ENCODE peak calls at places on chromosomes 5 and 9, in four cellular contexts. H is epithelial cell of esophagus, G is ovary, Z is AG04449. M is an unnamed sample.
A peak's percentile ranks its signal among the peaks of the same experiment; 100 is the strongest.

GRCh38 chr5:57033103-57033502 is 81.2 kb upstream of the MIER3 start:
- DNase-seq in H (peak; percentile 87), G (no peak), Z (no peak), M (no peak)

GRCh38 chr5:154542000-154542399 is 64.0 kb upstream of the HAND1 start:
- DNase-seq in H (no peak), G (no peak), Z (no peak), M (no peak)

GRCh38 chr5:154397652-154398406 is 48.0 kb upstream of the SAP30L start:
- DNase-seq in H (no peak), G (no peak), Z (no peak), M (no peak)

GRCh38 chr5:36915653-36916052 is 39.1 kb downstream of the NIPBL start:
- DNase-seq in H (no peak), G (no peak), Z (no peak), M (no peak)

GRCh38 chr5:80035839-80036238 is 691 bp downstream of the THBS4 start:
- DNase-seq in H (no peak), G (no peak), Z (no peak), M (no peak)

GRCh38 chr5:7080501-7080900 is 315.4 kb upstream of the ADCY2 start:
- DNase-seq in H (no peak), G (no peak), Z (no peak), M (no peak)

GRCh38 chr9:87547665-87548064 is 50.0 kb downstream of the DAPK1 start:
- DNase-seq in H (peak; percentile 58), G (no peak), Z (no peak), M (no peak)

GRCh38 chr5:94544031-94544650 is 74.3 kb downstream of the KIAA0825 start:
- DNase-seq in H (peak; percentile 28), G (no peak), Z (no peak), M (no peak)

GRCh38 chr5:111668713-111669112 is 88.3 kb downstream of the NREP start:
- DNase-seq in H (peak; percentile 88), G (no peak), Z (peak; percentile 7), M (no peak)

GRCh38 chr5:169265888-169266287 is 35.1 kb downstream of the SLIT3 start:
- DNase-seq in H (peak; percentile 21), G (no peak), Z (no peak), M (no peak)

GRCh38 chr5:12292610-12293204 is 388.5 kb upstream of the CTNND2 start:
- DNase-seq in H (peak; percentile 70), G (no peak), Z (no peak), M (no peak)

GRCh38 chr9:135087489-135087791 is at the start of gene OLFM1:
- DNase-seq in H (peak; percentile 11), G (peak; percentile 79), Z (no peak), M (no peak)

GRCh38 chr9:122835313-122835731 is 6.9 kb upstream of the PDCL start:
- DNase-seq in H (no peak), G (no peak), Z (no peak), M (no peak)

GRCh38 chr9:34599546-34599945 is 10.0 kb upstream of the CNTFR start:
- DNase-seq in H (no peak), G (no peak), Z (no peak), M (no peak)

GRCh38 chr9:130934702-130935659 is 4.1 kb downstream of the FIBCD1 start:
- DNase-seq in H (peak; percentile 42), G (no peak), Z (no peak), M (no peak)

GRCh38 chr5:58114324-58114723 is 345.6 kb downstream of the PLK2 start:
- DNase-seq in H (peak; percentile 89), G (no peak), Z (no peak), M (no peak)

GRCh38 chr5:53246042-53246836 is 136.7 kb upstream of the MOCS2 start:
- DNase-seq in H (peak; percentile 88), G (no peak), Z (peak; percentile 86), M (no peak)

GRCh38 chr9:79577969-79578723 is 6.4 kb downstream of the TLE4 start:
- DNase-seq in H (no peak), G (no peak), Z (no peak), M (no peak)

GRCh38 chr5:154858972-154859950 is 834 bp downstream of the CNOT8 start:
- DNase-seq in H (peak; percentile 21), G (no peak), Z (no peak), M (no peak)

GRCh38 chr5:56112526-56113121 is 117.9 kb upstream of the IL6ST start:
- DNase-seq in H (peak; percentile 90), G (peak; percentile 29), Z (no peak), M (no peak)

GRCh38 chr5:60801406-60802090 is 42.5 kb downstream of the ELOVL7 start:
- DNase-seq in H (no peak), G (no peak), Z (no peak), M (no peak)

GRCh38 chr5:87127956-87128687 is 139.6 kb upstream of the RASA1 start:
- DNase-seq in H (peak; percentile 75), G (no peak), Z (no peak), M (no peak)

GRCh38 chr5:6632324-6632930 is 417 bp downstream of the NSUN2 start:
- DNase-seq in H (peak; percentile 52), G (no peak), Z (no peak), M (no peak)

GRCh38 chr9:15295761-15296405 is 11.1 kb downstream of the TTC39B start:
- DNase-seq in H (peak; percentile 22), G (no peak), Z (no peak), M (peak; percentile 56)

GRCh38 chr5:169161022-169161680 is 139.8 kb downstream of the SLIT3 start:
- DNase-seq in H (peak; percentile 28), G (peak; percentile 71), Z (peak; percentile 85), M (no peak)

GRCh38 chr5:155772009-155772662 is 554.8 kb upstream of the SGCD start:
- DNase-seq in H (no peak), G (no peak), Z (no peak), M (no peak)

GRCh38 chr9:127853312-127854168 is 918 bp downstream of the ENG start:
- DNase-seq in H (no peak), G (no peak), Z (no peak), M (no peak)

GRCh38 chr5:68378204-68378830 is 162.8 kb downstream of the PIK3R1 start:
- DNase-seq in H (no peak), G (no peak), Z (no peak), M (no peak)

GRCh38 chr5:9069650-9070049 is 476.2 kb downstream of the SEMA5A start:
- DNase-seq in H (no peak), G (no peak), Z (peak; percentile 68), M (no peak)

GRCh38 chr9:95077053-95077765 is 240.3 kb downstream of the FANCC start:
- DNase-seq in H (no peak), G (peak; percentile 14), Z (no peak), M (no peak)

GRCh38 chr9:123637596-123637939 is 281.6 kb downstream of the CRB2 start:
- DNase-seq in H (no peak), G (no peak), Z (peak; percentile 31), M (no peak)

GRCh38 chr5:175195698-175196656 is 248.0 kb downstream of the DRD1 start:
- DNase-seq in H (no peak), G (no peak), Z (no peak), M (no peak)

GRCh38 chr5:140391312-140391711 is 10.3 kb upstream of the ANKHD1 start:
- DNase-seq in H (no peak), G (no peak), Z (no peak), M (no peak)

GRCh38 chr9:77820293-77820954 is 172.3 kb upstream of the GNA14 start:
- DNase-seq in H (peak; percentile 62), G (no peak), Z (no peak), M (no peak)

GRCh38 chr5:119166026-119166425 is 95.1 kb downstream of the DMXL1 start:
- DNase-seq in H (no peak), G (no peak), Z (no peak), M (no peak)

GRCh38 chr9:21968331-21969010 is 25.7 kb downstream of the CDKN2A start:
- DNase-seq in H (peak; percentile 45), G (no peak), Z (no peak), M (no peak)

GRCh38 chr9:21972361-21972760 is 21.8 kb downstream of the CDKN2A start:
- DNase-seq in H (no peak), G (no peak), Z (no peak), M (no peak)

GRCh38 chr9:21969011-21969935 is 24.9 kb downstream of the CDKN2A start:
- DNase-seq in H (no peak), G (no peak), Z (no peak), M (no peak)

GRCh38 chr9:21970800-21971620 is 23.2 kb downstream of the CDKN2A start:
- DNase-seq in H (no peak), G (no peak), Z (no peak), M (no peak)

DNA sequence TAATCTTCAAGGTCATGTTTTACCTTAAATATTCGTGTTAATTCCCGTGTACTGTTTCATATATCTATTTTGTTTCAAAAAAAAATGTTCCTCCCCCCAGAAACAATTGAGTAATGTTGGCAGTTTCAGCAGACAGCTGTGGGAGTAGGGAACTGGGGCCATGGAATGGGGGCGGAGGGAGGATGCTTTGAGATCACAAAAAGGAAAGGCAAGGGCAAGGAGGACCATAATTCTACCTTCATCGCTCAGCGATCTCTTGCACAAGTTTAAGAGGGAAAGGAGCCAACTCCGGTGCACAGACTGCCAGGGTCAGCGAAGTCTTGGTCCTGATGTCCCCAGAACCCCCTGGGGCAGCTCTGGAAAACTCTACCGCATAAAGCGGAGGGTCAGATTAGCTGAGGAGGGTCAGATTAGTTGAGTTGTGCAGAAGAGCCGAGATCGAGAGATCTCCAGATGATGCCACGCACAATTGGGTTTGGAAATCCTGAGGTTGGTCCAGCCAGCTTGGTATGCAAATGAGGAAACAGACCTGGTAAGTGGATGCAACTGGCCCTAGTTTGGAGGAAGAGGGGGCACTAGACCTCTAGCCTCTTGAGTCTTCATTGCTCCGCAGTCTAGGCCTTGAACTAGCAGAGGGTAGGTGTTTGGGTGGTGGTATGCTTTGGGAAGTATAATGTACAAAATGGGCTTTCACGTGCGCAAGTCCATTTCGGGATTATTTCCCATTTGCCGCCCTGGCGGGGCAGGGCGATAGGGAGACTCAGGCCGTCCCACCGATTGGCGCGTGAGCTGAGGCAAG is 24.0 kb downstream of the CDKN2A start:
- DNase-seq in H (no peak), G (no peak), Z (no peak), M (no peak)
- H3K4me3 ChIP-seq in H (no peak overlapping the region), G (no peak overlapping the region), Z (no peak overlapping the region), M (no peak overlapping the region)

DNA sequence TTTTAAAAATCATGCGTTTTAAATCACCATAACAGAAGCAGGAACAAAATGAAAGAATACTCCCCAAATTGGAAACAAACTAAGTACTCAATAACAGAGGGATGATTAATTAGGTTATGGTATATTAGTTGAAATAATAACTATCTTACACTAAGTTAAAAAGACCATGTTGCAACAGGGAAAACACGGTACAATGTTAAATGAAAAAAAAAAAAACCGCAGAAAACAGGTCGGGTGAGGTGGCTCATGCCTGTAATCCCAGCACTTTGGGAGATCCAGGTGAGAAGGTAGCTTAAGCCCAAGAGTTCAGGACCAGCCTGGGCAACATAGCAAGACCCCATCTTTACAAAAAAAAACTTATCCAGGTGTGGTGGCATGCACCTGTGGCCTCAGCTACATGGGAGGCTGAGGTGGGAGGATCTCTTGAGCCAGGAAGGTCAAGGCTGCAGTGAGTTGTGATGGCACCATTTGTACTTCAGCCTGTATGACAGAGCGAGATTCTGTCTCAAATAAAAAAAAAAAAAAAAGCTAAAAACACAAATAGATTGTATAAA is 2.4 kb upstream of the PTPN3 start:
- DNase-seq in H (peak; percentile 67), G (no peak), Z (no peak), M (no peak)
- H3K4me3 ChIP-seq in H (no peak overlapping the region), G (no peak overlapping the region), Z (no peak overlapping the region), M (no peak overlapping the region)

GRCh38 chr9:35962126-35962906 is 4.4 kb upstream of the OR2S2 start:
- DNase-seq in H (peak; percentile 34), G (no peak), Z (peak; percentile 46), M (no peak)
- H3K4me3 ChIP-seq in H (no peak overlapping the region), G (no peak overlapping the region), Z (peak overlapping the region; percentile 45), M (no peak overlapping the region)

GRCh38 chr9:18473551-18474279 is at the start of gene ADAMTSL1:
- DNase-seq in H (peak; percentile 17), G (peak; percentile 24), Z (no peak), M (no peak)
- H3K4me3 ChIP-seq in H (no peak within 1 kb of the TSS), G (peak within 1 kb of the TSS; percentile 21), Z (peak within 1 kb of the TSS; percentile 84), M (no peak within 1 kb of the TSS)

M was measured in CD8-positive, alpha-beta memory T cell.